ENCODE peak calls at places on chromosomes 2 and 18, in four cellular contexts. I, X, O and L are unnamed samples.

GRCh38 chr2:165864353-165864752 is 70.3 kb upstream of the GALNT3 start:
- DNase-seq in O (no peak), X (no peak), I (no peak), L (no peak)

GRCh38 chr18:50051288-50051687 is 143.7 kb downstream of the MYO5B start:
- DNase-seq in X (no peak), I (no peak), O (no peak), L (no peak)

GRCh38 chr2:88038263-88039105 is 17.1 kb downstream of the KRCC1 start:
- DNase-seq in X (no peak), O (no peak), I (no peak), L (no peak)

GRCh38 chr2:160228141-160228963 is 28.3 kb upstream of the ITGB6 start:
- DNase-seq in O (no peak), X (no peak), I (no peak), L (no peak)

GRCh38 chr2:191539068-191539467 is 138.9 kb upstream of the NABP1 start:
- DNase-seq in I (no peak), O (no peak), X (no peak), L (no peak)

GRCh38 chr2:187008111-187008510 is 159.1 kb upstream of the ZSWIM2 start:
- DNase-seq in X (no peak), I (no peak), O (no peak), L (no peak)

GRCh38 chr18:46893360-46893759 is 23.9 kb downstream of the PIAS2 start:
- DNase-seq in O (no peak), X (no peak), I (no peak), L (no peak)

GRCh38 chr2:221549143-221549542 is 23.0 kb downstream of the EPHA4 start:
- DNase-seq in O (no peak), X (no peak), I (no peak), L (no peak)

GRCh38 chr2:202221873-202222272 is 16.5 kb downstream of the SUMO1 start:
- DNase-seq in X (no peak), O (no peak), I (no peak), L (no peak)

GRCh38 chr2:239953418-239954061 is 71.6 kb downstream of the NDUFA10 start:
- DNase-seq in I (no peak), O (no peak), X (peak; percentile 87), L (no peak)

DNA sequence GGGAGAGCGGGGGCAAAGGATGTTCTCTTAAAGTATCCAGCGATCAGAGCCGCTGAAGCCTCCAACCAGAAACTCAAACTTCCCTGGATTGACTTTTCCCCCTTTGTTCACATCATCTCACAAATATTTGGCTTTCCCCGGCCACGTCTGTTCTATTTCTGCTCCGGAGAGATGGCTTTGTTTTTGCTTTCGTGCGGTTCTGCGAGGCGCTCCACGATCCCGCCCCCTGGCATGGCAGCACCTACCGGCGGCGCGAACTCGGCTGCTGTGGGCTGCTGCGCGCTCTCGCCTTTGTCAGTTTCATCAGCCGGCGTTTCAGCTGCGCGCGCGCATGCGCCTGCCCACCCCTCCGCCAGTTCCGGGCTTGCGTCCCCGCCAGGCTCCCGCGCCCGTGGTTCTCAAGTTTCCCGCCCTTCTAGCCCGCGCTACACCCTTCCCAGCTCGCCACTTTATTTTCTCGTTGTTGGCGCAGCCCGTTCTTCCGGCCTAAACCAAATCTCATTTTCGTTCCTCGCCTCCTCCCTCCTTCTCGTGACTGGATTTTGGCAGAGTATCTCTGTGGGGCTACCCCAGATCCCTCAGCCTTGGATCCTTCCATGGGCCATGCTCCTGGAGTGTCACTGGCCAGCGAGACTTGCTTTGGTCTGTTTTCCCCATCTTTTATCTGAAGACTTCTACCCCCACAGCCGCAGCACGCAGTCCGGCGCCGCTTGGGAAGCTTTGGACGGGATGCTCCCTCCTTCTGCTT is 98.0 kb downstream of the INSIG2 start:
- DNase-seq in I (peak; percentile 84), X (peak; percentile 91), O (peak; percentile 83), L (peak; percentile 81)
- TF ChIP-seq CTCF in I (no peak), X (no peak), O (no peak), L (no peak)

GRCh38 chr2:163475815-163476214 is 260.0 kb downstream of the FIGN start:
- DNase-seq in O (no peak), I (no peak), X (no peak), L (no peak)

GRCh38 chr2:163474319-163474744 is 261.5 kb downstream of the FIGN start:
- DNase-seq in X (no peak), I (no peak), O (no peak), L (no peak)

GRCh38 chr2:163469561-163469962 is 266.2 kb downstream of the FIGN start:
- DNase-seq in I (no peak), X (no peak), O (no peak), L (no peak)

GRCh38 chr2:163467206-163467605 is 268.6 kb downstream of the FIGN start:
- DNase-seq in O (no peak), I (no peak), X (no peak), L (no peak)

DNA sequence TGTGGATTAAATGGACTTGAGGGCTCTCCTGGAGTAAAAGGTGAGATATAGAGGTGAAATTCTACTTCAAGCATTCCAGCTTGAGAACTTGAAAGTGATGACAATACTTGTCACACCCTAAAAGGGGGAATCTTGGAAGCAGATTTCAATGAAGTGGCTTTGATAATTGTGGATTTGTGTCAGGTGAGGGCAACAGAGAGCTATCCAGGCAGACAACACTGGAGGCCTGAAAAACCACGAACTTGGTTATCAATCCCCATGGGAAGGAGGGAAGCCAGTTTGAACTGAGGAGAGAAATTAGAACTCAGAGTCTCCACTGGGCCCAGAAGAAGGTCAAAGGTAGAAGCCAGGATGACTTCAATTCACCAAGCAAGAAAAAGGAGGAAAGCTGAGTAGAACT is 263.9 kb downstream of the FIGN start:
- DNase-seq in O (no peak), I (no peak), X (no peak), L (no peak)
- TF ChIP-seq CTCF in O (no peak), I (no peak), X (no peak), L (no peak)

GRCh38 chr2:168560817-168561485 is 104.9 kb downstream of the CERS6 start:
- DNase-seq in O (no peak), I (no peak), X (no peak), L (no peak)
- TF ChIP-seq CTCF in O (no peak), I (no peak), X (no peak), L (no peak)

GRCh38 chr2:151261240-151261976 is at the start of gene RBM43:
- DNase-seq in I (peak; percentile 82), X (peak; percentile 94), O (peak; percentile 88), L (peak; percentile 58)
- TF ChIP-seq CTCF in I (no peak), X (no peak), O (no peak), L (no peak)

GRCh38 chr2:162317058-162317742 is 1.3 kb downstream of the IFIH1 start:
- DNase-seq in X (no peak), O (no peak), I (no peak), L (no peak)

GRCh38 chr2:162312853-162313252 is 5.6 kb downstream of the IFIH1 start:
- DNase-seq in O (no peak), X (no peak), I (no peak), L (no peak)

GRCh38 chr2:162317910-162318279 is 589 bp downstream of the IFIH1 start:
- DNase-seq in I (peak; percentile 36), X (peak; percentile 76), O (peak; percentile 22), L (peak; percentile 33)

GRCh38 chr2:162316590-162316989 is 1.9 kb downstream of the IFIH1 start:
- DNase-seq in O (no peak), X (no peak), I (no peak), L (no peak)

DNA sequence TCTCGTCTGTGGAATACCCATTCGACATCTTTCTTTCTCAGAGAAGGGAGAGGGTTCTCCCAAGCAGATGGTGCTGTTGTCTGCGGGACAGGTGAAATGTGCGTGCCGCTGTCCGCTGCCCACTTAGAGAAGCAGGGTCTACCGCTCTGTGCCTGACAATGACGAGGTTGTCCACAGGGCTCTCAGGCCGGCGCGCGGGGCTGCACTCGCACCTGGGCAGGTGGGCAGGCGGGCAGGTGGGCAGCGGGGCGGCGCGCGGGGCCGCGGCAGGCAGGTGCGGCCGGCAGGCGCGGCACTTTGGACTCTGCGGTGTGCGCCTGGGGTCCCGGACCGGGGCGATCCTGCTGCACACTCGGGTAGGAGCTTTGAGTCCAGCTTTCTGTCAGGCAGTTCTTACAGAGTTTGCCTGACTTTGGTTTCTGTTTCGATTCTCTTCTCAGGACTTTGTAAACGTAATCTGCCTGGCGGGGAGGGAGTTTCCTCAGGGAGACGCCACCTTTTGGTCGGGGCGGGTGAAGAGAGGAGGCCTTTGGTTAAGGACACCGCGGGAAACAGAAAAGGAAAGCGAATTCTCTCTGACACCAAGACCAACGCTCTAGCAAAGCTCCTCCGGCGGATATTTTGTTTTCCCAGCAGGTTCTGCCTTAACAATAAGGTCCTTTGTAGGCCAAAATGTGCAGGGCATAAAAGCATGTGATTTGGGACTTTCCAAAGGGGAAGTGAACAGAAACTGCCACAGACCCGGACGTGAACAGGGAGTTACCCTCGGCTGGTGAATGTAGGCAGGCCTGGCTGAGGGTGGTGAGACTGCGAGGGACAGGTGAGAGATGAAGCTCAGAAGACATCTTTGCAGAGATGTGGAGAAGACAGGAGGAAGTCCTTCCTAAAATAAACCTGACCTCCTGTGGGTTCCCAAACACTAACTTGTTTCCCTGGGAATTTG is at the start of gene IFIH1:
- DNase-seq in O (peak; percentile 84), X (peak; percentile 86), I (peak; percentile 68), L (peak; percentile 72)
- TF ChIP-seq CTCF in O (no peak), X (no peak), I (no peak), L (no peak)

GRCh38 chr2:8416836-8417832 is 264.7 kb upstream of the ID2 start:
- DNase-seq in O (no peak), X (no peak), I (no peak), L (no peak)

GRCh38 chr2:8418721-8419120 is 263.1 kb upstream of the ID2 start:
- DNase-seq in O (no peak), I (no peak), X (no peak), L (no peak)

GRCh38 chr2:8413589-8414135 is 268.2 kb upstream of the ID2 start:
- DNase-seq in O (no peak), I (no peak), X (no peak), L (no peak)

GRCh38 chr2:8414946-8415869 is 266.6 kb upstream of the ID2 start:
- DNase-seq in O (no peak), X (no peak), I (no peak), L (no peak)

GRCh38 chr2:8416172-8416571 is 265.7 kb upstream of the ID2 start:
- DNase-seq in I (no peak), X (no peak), O (no peak), L (no peak)
- TF ChIP-seq CTCF in I (no peak), X (no peak), O (no peak), L (no peak)

GRCh38 chr2:236569593-236569973 is at the start of gene ACKR3:
- DNase-seq in O (peak; percentile 71), I (peak; percentile 77), X (peak; percentile 90), L (peak; percentile 47)
- TF ChIP-seq CTCF in O (no peak), I (peak; percentile 53), X (no peak), L (no peak)

DNA sequence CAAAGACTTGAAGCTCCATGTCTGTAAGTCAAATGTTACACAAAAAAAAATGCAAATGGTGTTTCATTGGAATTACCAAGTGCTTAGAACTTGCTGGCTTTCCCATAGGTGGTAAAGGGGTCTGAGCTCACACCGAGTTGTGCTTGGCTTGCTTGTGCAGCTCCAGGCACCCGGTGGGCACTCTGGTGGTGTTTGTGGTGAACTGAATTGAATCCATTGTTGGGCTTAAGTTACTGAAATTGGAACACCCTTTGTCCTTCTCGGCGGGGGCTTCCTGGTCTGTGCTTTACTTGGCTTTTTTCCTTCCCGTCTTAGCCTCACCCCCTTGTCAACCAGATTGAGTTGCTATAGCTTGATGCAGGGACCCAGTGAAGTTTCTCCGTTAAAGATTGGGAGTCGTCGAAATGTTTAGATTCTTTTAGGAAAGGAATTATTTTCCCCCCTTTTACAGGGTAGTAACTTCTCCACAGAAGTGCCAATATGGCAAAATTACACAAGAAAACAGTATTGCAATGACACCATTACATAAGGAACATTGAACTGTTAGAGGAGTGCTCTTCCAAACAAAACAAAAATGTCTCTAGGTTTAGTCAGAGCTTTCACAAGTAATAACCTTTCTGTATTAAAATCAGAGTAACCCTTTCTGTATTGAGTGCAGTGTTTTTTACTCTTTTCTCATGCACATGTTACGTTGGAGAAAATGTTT is 97.9 kb upstream of the IL1R2 start:
- DNase-seq in O (no peak), X (no peak), I (no peak), L (no peak)
- TF ChIP-seq CTCF in O (no peak), X (no peak), I (no peak), L (no peak)